ENCODE peak calls at places on chromosomes 16 and 17, in seven cellular contexts. P, L, E, T, I, A and W are unnamed samples.

GRCh38 chr17:59219992-59220327 is 351 bp upstream of the GDPD1 start:
- DNase-seq in P (no peak), L (no peak), E (no peak), T (no peak), I (no peak), A (no peak), W (no peak)

GRCh38 chr17:79294459-79295071 is 219.9 kb downstream of the ENGASE start:
- DNase-seq in P (peak), L (peak), E (peak), T (peak), I (peak), A (peak), W (peak)

GRCh38 chr17:56833023-56833811 is 503 bp downstream of the C17orf67 start:
- DNase-seq in P (peak), L (peak), E (no peak), T (peak), I (peak), A (peak), W (peak)

GRCh38 chr17:66733759-66734158 is 101.2 kb upstream of the CACNG5 start:
- DNase-seq in P (no peak), L (no peak), E (no peak), T (no peak), I (no peak), A (no peak), W (no peak)

GRCh38 chr17:81808778-81809555 is 5.0 kb downstream of the GCGR start:
- DNase-seq in P (no peak), L (no peak), E (no peak), T (no peak), I (no peak), A (no peak), W (no peak)

GRCh38 chr16:68280160-68280559 is 15.8 kb downstream of the SLC7A6 start:
- DNase-seq in P (no peak), L (no peak), E (no peak), T (no peak), I (no peak), A (no peak), W (no peak)

GRCh38 chr16:14528306-14528948 is 101.6 kb downstream of the PARN start:
- DNase-seq in P (no peak), L (no peak), E (no peak), T (no peak), I (no peak), A (no peak), W (no peak)

GRCh38 chr17:48293319-48294192 is 136.5 kb downstream of the SKAP1 start:
- DNase-seq in P (no peak), L (no peak), E (no peak), T (no peak), I (no peak), A (no peak), W (no peak)

GRCh38 chr17:2337811-2338657 is 733 bp downstream of the SGSM2 start:
- DNase-seq in P (peak), L (peak), E (no peak), T (peak), I (peak), A (peak), W (peak)

GRCh38 chr16:56332464-56333079 is 92.8 kb downstream of the AMFR start:
- DNase-seq in P (peak), L (peak), E (no peak), T (peak), I (peak), A (no peak), W (no peak)

GRCh38 chr17:81685108-81685507 is 1.3 kb downstream of the HGS start:
- DNase-seq in P (no peak), L (no peak), E (peak), T (no peak), I (peak), A (no peak), W (no peak)

GRCh38 chr17:1515640-1516402 is 591 bp downstream of the INPP5K start:
- DNase-seq in P (peak), L (peak), E (no peak), T (no peak), I (peak), A (peak), W (peak)

GRCh38 chr16:67176662-67177061 is 6.3 kb downstream of the NOL3 start:
- DNase-seq in P (no peak), L (no peak), E (no peak), T (no peak), I (no peak), A (no peak), W (no peak)

GRCh38 chr16:89547291-89547690 is 13.2 kb upstream of the RPL13 start:
- DNase-seq in P (no peak), L (no peak), E (no peak), T (no peak), I (no peak), A (no peak), W (no peak)

GRCh38 chr17:72118588-72119279 is 2.1 kb upstream of the SOX9 start:
- DNase-seq in P (peak), L (peak), E (no peak), T (peak), I (peak), A (no peak), W (no peak)

GRCh38 chr16:79081292-79082066 is 519.1 kb downstream of the MAF start:
- DNase-seq in P (peak), L (no peak), E (no peak), T (no peak), I (no peak), A (no peak), W (no peak)

GRCh38 chr17:11935734-11936406 is 61.4 kb downstream of the ZNF18 start:
- DNase-seq in P (no peak), L (peak), E (peak), T (peak), I (peak), A (no peak), W (no peak)

GRCh38 chr16:86882586-86883280 is 304.4 kb downstream of the FOXL1 start:
- DNase-seq in P (no peak), L (no peak), E (no peak), T (peak), I (peak), A (no peak), W (no peak)

GRCh38 chr17:64357191-64357981 is 33.3 kb downstream of the PECAM1 start:
- DNase-seq in P (no peak), L (no peak), E (no peak), T (peak), I (peak), A (no peak), W (no peak)

GRCh38 chr16:10338426-10338825 is 47.4 kb upstream of the ATF7IP2 start:
- DNase-seq in P (no peak), L (no peak), E (no peak), T (no peak), I (no peak), A (no peak), W (no peak)

GRCh38 chr16:3458278-3458851 is 14.9 kb downstream of the NAA60 start:
- DNase-seq in P (no peak), L (no peak), E (no peak), T (no peak), I (peak), A (peak), W (no peak)

GRCh38 chr17:73604046-73604445 is 40.2 kb downstream of the SDK2 start:
- DNase-seq in P (no peak), L (no peak), E (no peak), T (no peak), I (no peak), A (no peak), W (no peak)

GRCh38 chr17:58415371-58416055 is 1.8 kb downstream of the RNF43 start:
- DNase-seq in P (peak), L (peak), E (no peak), T (peak), I (no peak), A (no peak), W (no peak)

GRCh38 chr17:28173801-28174200 is 131.3 kb downstream of the NLK start:
- DNase-seq in P (no peak), L (no peak), E (no peak), T (no peak), I (no peak), A (no peak), W (no peak)

GRCh38 chr17:16997514-16998429 is 25.9 kb upstream of the TNFRSF13B start:
- DNase-seq in P (no peak), L (no peak), E (no peak), T (no peak), I (no peak), A (no peak), W (no peak)

GRCh38 chr17:78998311-78999055 is 11.1 kb downstream of the CANT1 start:
- DNase-seq in P (peak), L (no peak), E (no peak), T (peak), I (no peak), A (no peak), W (no peak)

GRCh38 chr16:86893513-86893912 is 315.2 kb downstream of the FOXL1 start:
- DNase-seq in P (no peak), L (no peak), E (no peak), T (no peak), I (no peak), A (no peak), W (no peak)

GRCh38 chr16:87125206-87126155 is 191.7 kb downstream of the C16orf95 start:
- DNase-seq in P (no peak), L (no peak), E (no peak), T (no peak), I (no peak), A (no peak), W (no peak)

GRCh38 chr16:68700120-68700519 is 37.0 kb upstream of the CDH1 start:
- DNase-seq in P (no peak), L (no peak), E (no peak), T (no peak), I (peak), A (no peak), W (no peak)

GRCh38 chr16:19883296-19883951 is 1.2 kb downstream of the GPRC5B start:
- DNase-seq in P (no peak), L (peak), E (no peak), T (peak), I (peak), A (no peak), W (peak)

DNA sequence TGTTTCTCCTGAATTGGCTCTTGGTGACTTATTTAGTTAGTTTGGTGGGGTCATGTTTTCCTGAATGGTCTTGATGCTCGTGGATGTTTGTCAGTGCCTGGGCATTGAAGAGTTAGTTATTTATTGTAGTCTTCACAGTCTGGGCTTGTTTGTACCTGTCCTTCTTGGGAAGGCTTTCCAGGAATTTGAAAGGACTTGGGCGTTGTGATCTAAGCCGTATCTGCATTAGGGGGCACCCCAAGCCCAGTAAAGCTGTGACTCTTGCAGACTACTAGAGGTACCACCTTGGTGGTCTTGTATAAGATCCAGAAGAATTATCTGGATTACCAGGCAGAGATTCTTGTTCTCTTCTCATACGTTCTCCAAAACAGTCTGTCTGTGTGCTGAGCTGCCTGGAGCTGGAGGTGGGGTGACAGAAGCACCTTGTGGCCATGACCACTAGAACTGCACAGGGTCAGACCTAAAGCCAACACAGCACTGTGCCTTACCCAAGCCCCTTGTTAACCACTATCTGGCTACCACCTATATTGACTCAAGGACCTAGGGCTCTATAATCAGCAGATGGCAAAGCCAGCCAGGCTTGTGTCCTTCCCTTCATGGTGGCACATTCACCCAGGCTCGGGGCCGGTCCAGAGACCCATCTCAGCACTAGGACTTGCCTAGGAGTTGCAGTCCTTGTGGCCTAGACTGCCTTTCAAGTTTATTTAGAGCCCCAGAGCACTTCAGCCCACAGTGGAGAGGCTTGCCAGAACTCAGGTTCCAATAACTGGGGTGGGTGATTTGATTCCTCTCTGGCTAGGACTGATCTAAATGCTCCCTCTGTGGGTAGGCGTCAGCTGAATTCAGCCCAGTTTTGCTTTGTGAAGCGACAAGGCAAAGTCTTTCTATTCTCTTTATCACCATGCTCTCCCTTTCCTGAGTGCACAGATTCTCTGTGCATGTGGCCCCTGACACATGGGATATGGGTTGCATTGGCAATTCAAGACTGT is 11.0 kb downstream of the RNF135 start:
- DNase-seq in P (no peak), L (no peak), E (no peak), T (no peak), I (no peak), A (no peak), W (no peak)
- TF ChIP-seq CTCF in P (no peak), L (no peak), E (no peak), T (no peak), I (no peak), A (no peak), W (no peak)

GRCh38 chr17:6775871-6776405 is at the start of gene FBXO39:
- DNase-seq in P (no peak), L (no peak), E (no peak), T (no peak), I (no peak), A (peak), W (no peak)

GRCh38 chr17:6782244-6782643 is 6.2 kb downstream of the FBXO39 start:
- DNase-seq in P (no peak), L (no peak), E (no peak), T (no peak), I (no peak), A (no peak), W (no peak)

GRCh38 chr17:6779411-6779810 is 3.4 kb downstream of the FBXO39 start:
- DNase-seq in P (no peak), L (no peak), E (no peak), T (no peak), I (no peak), A (no peak), W (no peak)

GRCh38 chr17:6780886-6781285 is 4.9 kb downstream of the FBXO39 start:
- DNase-seq in P (no peak), L (no peak), E (no peak), T (no peak), I (no peak), A (no peak), W (no peak)

DNA sequence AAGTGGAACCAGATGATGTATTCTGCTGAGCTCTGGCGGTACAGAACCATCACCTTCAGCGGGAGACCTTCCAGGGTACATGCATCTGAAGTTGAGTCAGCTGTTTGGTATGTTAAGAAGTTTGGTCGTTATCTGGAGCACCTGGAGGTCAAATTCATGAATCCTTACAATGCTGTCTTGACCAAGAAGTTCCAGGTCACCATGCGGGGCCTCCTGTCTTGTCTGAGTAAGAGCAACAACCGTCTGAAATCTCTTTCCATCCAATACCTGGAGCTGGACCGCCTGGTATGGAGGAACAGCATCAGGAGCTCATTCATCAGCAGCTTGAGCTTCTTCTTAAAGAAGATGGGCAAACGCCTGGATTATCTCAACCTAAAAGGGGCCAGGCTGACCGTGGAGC is 4.0 kb downstream of the FBXO39 start:
- DNase-seq in P (no peak), L (no peak), E (no peak), T (no peak), I (no peak), A (no peak), W (no peak)
- TF ChIP-seq CTCF in P (no peak), L (no peak), E (no peak), T (no peak), I (no peak), A (no peak), W (no peak)

GRCh38 chr16:64343061-64343819 is 778.6 kb downstream of the CDH11 start:
- DNase-seq in P (no peak), L (no peak), E (no peak), T (no peak), I (no peak), A (no peak), W (no peak)
- TF ChIP-seq CTCF in P (no peak), L (no peak), E (no peak), T (no peak), I (no peak), A (no peak), W (no peak)

GRCh38 chr16:29641561-29641960 is 21.5 kb upstream of the SPN start:
- DNase-seq in P (no peak), L (no peak), E (no peak), T (no peak), I (no peak), A (no peak), W (no peak)
- TF ChIP-seq CTCF in P (no peak), L (no peak), E (no peak), T (no peak), I (no peak), A (peak), W (no peak)